ENCODE peak calls at places on chromosomes 6 and 20, in five cellular contexts. One of them, this sample, is unnamed.
A peak's percentile ranks its signal among the peaks of the same experiment; 100 is the strongest.

GRCh38 chr20:9467995-9468394 is 46.4 kb upstream of the LAMP5 start:
- DNase-seq in tibial artery: no peak
- DNase-seq in SW 1271: no peak
- DNase-seq in breast epithelium: no peak
- DNase-seq in activated gamma-delta T cell treated with anti-CD3 and anti-CD28 coated beads, Interleukin-2, amount 50 U/mL, for 16 hours: no peak
- DNase-seq in this sample: no peak

GRCh38 chr20:4730782-4731181 is 9.1 kb downstream of the PRND start:
- DNase-seq in tibial artery: no peak
- DNase-seq in SW 1271: no peak
- DNase-seq in breast epithelium: no peak
- DNase-seq in activated gamma-delta T cell treated with anti-CD3 and anti-CD28 coated beads, Interleukin-2, amount 50 U/mL, for 16 hours: no peak
- DNase-seq in this sample: no peak

GRCh38 chr6:18248698-18249097 is 15.6 kb downstream of the DEK start:
- DNase-seq in tibial artery: no peak
- DNase-seq in SW 1271: no peak
- DNase-seq in breast epithelium: no peak
- DNase-seq in activated gamma-delta T cell treated with anti-CD3 and anti-CD28 coated beads, Interleukin-2, amount 50 U/mL, for 16 hours: no peak
- DNase-seq in this sample: no peak

GRCh38 chr20:57611605-57612311 is 8.5 kb downstream of the ZBP1 start:
- DNase-seq in tibial artery: peak; percentile 55
- DNase-seq in SW 1271: no peak
- DNase-seq in breast epithelium: no peak
- DNase-seq in activated gamma-delta T cell treated with anti-CD3 and anti-CD28 coated beads, Interleukin-2, amount 50 U/mL, for 16 hours: no peak
- DNase-seq in this sample: no peak

GRCh38 chr6:15368873-15369272 is 123.0 kb downstream of the JARID2 start:
- DNase-seq in tibial artery: no peak
- DNase-seq in SW 1271: no peak
- DNase-seq in breast epithelium: no peak
- DNase-seq in activated gamma-delta T cell treated with anti-CD3 and anti-CD28 coated beads, Interleukin-2, amount 50 U/mL, for 16 hours: no peak
- DNase-seq in this sample: no peak

GRCh38 chr6:90197854-90198496 is 98.7 kb downstream of the BACH2 start:
- DNase-seq in tibial artery: no peak
- DNase-seq in SW 1271: no peak
- DNase-seq in breast epithelium: no peak
- DNase-seq in activated gamma-delta T cell treated with anti-CD3 and anti-CD28 coated beads, Interleukin-2, amount 50 U/mL, for 16 hours: no peak
- DNase-seq in this sample: no peak

GRCh38 chr6:105015482-105015881 is 58.6 kb downstream of the LIN28B start:
- DNase-seq in tibial artery: no peak
- DNase-seq in SW 1271: no peak
- DNase-seq in breast epithelium: no peak
- DNase-seq in activated gamma-delta T cell treated with anti-CD3 and anti-CD28 coated beads, Interleukin-2, amount 50 U/mL, for 16 hours: no peak
- DNase-seq in this sample: no peak

GRCh38 chr6:10276888-10277287 is 138.0 kb downstream of the TFAP2A start:
- DNase-seq in tibial artery: no peak
- DNase-seq in SW 1271: no peak
- DNase-seq in breast epithelium: no peak
- DNase-seq in activated gamma-delta T cell treated with anti-CD3 and anti-CD28 coated beads, Interleukin-2, amount 50 U/mL, for 16 hours: no peak
- DNase-seq in this sample: no peak

GRCh38 chr6:132087391-132087790 is 136.2 kb upstream of the CCN2 start:
- DNase-seq in tibial artery: no peak
- DNase-seq in SW 1271: no peak
- DNase-seq in breast epithelium: no peak
- DNase-seq in activated gamma-delta T cell treated with anti-CD3 and anti-CD28 coated beads, Interleukin-2, amount 50 U/mL, for 16 hours: no peak
- DNase-seq in this sample: no peak

GRCh38 chr20:20371133-20371532 is 3.2 kb downstream of the INSM1 start:
- DNase-seq in tibial artery: no peak
- DNase-seq in SW 1271: no peak
- DNase-seq in breast epithelium: no peak
- DNase-seq in activated gamma-delta T cell treated with anti-CD3 and anti-CD28 coated beads, Interleukin-2, amount 50 U/mL, for 16 hours: no peak
- DNase-seq in this sample: no peak

GRCh38 chr20:49775229-49775693 is 37.4 kb upstream of the SLC9A8 start:
- DNase-seq in tibial artery: peak; percentile 68
- DNase-seq in SW 1271: peak; percentile 92
- DNase-seq in breast epithelium: no peak
- DNase-seq in activated gamma-delta T cell treated with anti-CD3 and anti-CD28 coated beads, Interleukin-2, amount 50 U/mL, for 16 hours: no peak
- DNase-seq in this sample: peak; percentile 91

GRCh38 chr6:169976301-169977081 is 225.1 kb downstream of the ERMARD start:
- DNase-seq in tibial artery: peak; percentile 47
- DNase-seq in SW 1271: no peak
- DNase-seq in breast epithelium: peak; percentile 46
- DNase-seq in activated gamma-delta T cell treated with anti-CD3 and anti-CD28 coated beads, Interleukin-2, amount 50 U/mL, for 16 hours: no peak
- DNase-seq in this sample: no peak

GRCh38 chr6:27837636-27838512 is 74.3 kb downstream of the OR2B2 start:
- DNase-seq in tibial artery: peak; percentile 88
- DNase-seq in SW 1271: peak; percentile 99
- DNase-seq in breast epithelium: peak; percentile 72
- DNase-seq in activated gamma-delta T cell treated with anti-CD3 and anti-CD28 coated beads, Interleukin-2, amount 50 U/mL, for 16 hours: peak; percentile 57
- DNase-seq in this sample: peak; percentile 100

GRCh38 chr6:82396964-82397761 is 33.5 kb downstream of the TPBG start:
- DNase-seq in tibial artery: no peak
- DNase-seq in SW 1271: peak; percentile 52
- DNase-seq in breast epithelium: no peak
- DNase-seq in activated gamma-delta T cell treated with anti-CD3 and anti-CD28 coated beads, Interleukin-2, amount 50 U/mL, for 16 hours: no peak
- DNase-seq in this sample: peak; percentile 84

GRCh38 chr6:111746983-111747773 is 126.1 kb downstream of the FYN start:
- DNase-seq in tibial artery: no peak
- DNase-seq in SW 1271: no peak
- DNase-seq in breast epithelium: no peak
- DNase-seq in activated gamma-delta T cell treated with anti-CD3 and anti-CD28 coated beads, Interleukin-2, amount 50 U/mL, for 16 hours: no peak
- DNase-seq in this sample: no peak

GRCh38 chr6:15429146-15430110 is 183.6 kb downstream of the JARID2 start:
- DNase-seq in tibial artery: no peak
- DNase-seq in SW 1271: no peak
- DNase-seq in breast epithelium: no peak
- DNase-seq in activated gamma-delta T cell treated with anti-CD3 and anti-CD28 coated beads, Interleukin-2, amount 50 U/mL, for 16 hours: no peak
- DNase-seq in this sample: no peak

GRCh38 chr6:46102123-46102522 is 27.7 kb upstream of the ENPP4 start:
- DNase-seq in tibial artery: no peak
- DNase-seq in SW 1271: no peak
- DNase-seq in breast epithelium: no peak
- DNase-seq in activated gamma-delta T cell treated with anti-CD3 and anti-CD28 coated beads, Interleukin-2, amount 50 U/mL, for 16 hours: no peak
- DNase-seq in this sample: no peak

GRCh38 chr6:34934516-34934915 is 45.5 kb downstream of the ANKS1A start:
- DNase-seq in tibial artery: peak; percentile 89
- DNase-seq in SW 1271: no peak
- DNase-seq in breast epithelium: peak; percentile 72
- DNase-seq in activated gamma-delta T cell treated with anti-CD3 and anti-CD28 coated beads, Interleukin-2, amount 50 U/mL, for 16 hours: no peak
- DNase-seq in this sample: no peak

GRCh38 chr6:169342655-169343054 is 89.0 kb upstream of the THBS2 start:
- DNase-seq in tibial artery: no peak
- DNase-seq in SW 1271: no peak
- DNase-seq in breast epithelium: no peak
- DNase-seq in activated gamma-delta T cell treated with anti-CD3 and anti-CD28 coated beads, Interleukin-2, amount 50 U/mL, for 16 hours: no peak
- DNase-seq in this sample: no peak

GRCh38 chr6:17865243-17865642 is 122.2 kb downstream of the KIF13A start:
- DNase-seq in tibial artery: no peak
- DNase-seq in SW 1271: peak; percentile 16
- DNase-seq in breast epithelium: peak; percentile 57
- DNase-seq in activated gamma-delta T cell treated with anti-CD3 and anti-CD28 coated beads, Interleukin-2, amount 50 U/mL, for 16 hours: no peak
- DNase-seq in this sample: no peak

GRCh38 chr20:23450877-23451276 is 1.8 kb downstream of the CST11 start:
- DNase-seq in tibial artery: no peak
- DNase-seq in SW 1271: no peak
- DNase-seq in breast epithelium: no peak
- DNase-seq in activated gamma-delta T cell treated with anti-CD3 and anti-CD28 coated beads, Interleukin-2, amount 50 U/mL, for 16 hours: no peak
- DNase-seq in this sample: no peak

GRCh38 chr6:132893772-132894490 is 79.6 kb downstream of the RPS12 start:
- DNase-seq in tibial artery: no peak
- DNase-seq in SW 1271: no peak
- DNase-seq in breast epithelium: no peak
- DNase-seq in activated gamma-delta T cell treated with anti-CD3 and anti-CD28 coated beads, Interleukin-2, amount 50 U/mL, for 16 hours: no peak
- DNase-seq in this sample: no peak

GRCh38 chr20:52064936-52065335 is 126.6 kb downstream of the ZFP64 start:
- DNase-seq in tibial artery: no peak
- DNase-seq in SW 1271: no peak
- DNase-seq in breast epithelium: no peak
- DNase-seq in activated gamma-delta T cell treated with anti-CD3 and anti-CD28 coated beads, Interleukin-2, amount 50 U/mL, for 16 hours: no peak
- DNase-seq in this sample: no peak

GRCh38 chr20:35010405-35011192 is 54.9 kb downstream of the MYH7B start:
- DNase-seq in tibial artery: no peak
- DNase-seq in SW 1271: no peak
- DNase-seq in breast epithelium: no peak
- DNase-seq in activated gamma-delta T cell treated with anti-CD3 and anti-CD28 coated beads, Interleukin-2, amount 50 U/mL, for 16 hours: no peak
- DNase-seq in this sample: no peak

GRCh38 chr6:13445005-13445743 is 42.2 kb downstream of the GFOD1 start:
- DNase-seq in tibial artery: no peak
- DNase-seq in SW 1271: no peak
- DNase-seq in breast epithelium: peak; percentile 63
- DNase-seq in activated gamma-delta T cell treated with anti-CD3 and anti-CD28 coated beads, Interleukin-2, amount 50 U/mL, for 16 hours: no peak
- DNase-seq in this sample: no peak

GRCh38 chr6:51743999-51744398 is 343.4 kb downstream of the PKHD1 start:
- DNase-seq in tibial artery: no peak
- DNase-seq in SW 1271: no peak
- DNase-seq in breast epithelium: no peak
- DNase-seq in activated gamma-delta T cell treated with anti-CD3 and anti-CD28 coated beads, Interleukin-2, amount 50 U/mL, for 16 hours: no peak
- DNase-seq in this sample: no peak

GRCh38 chr6:15881150-15881549 is 218.3 kb upstream of the DTNBP1 start:
- DNase-seq in tibial artery: no peak
- DNase-seq in SW 1271: no peak
- DNase-seq in breast epithelium: no peak
- DNase-seq in activated gamma-delta T cell treated with anti-CD3 and anti-CD28 coated beads, Interleukin-2, amount 50 U/mL, for 16 hours: no peak
- DNase-seq in this sample: no peak

GRCh38 chr6:19994909-19995308 is 157.7 kb downstream of the ID4 start:
- DNase-seq in tibial artery: no peak
- DNase-seq in SW 1271: no peak
- DNase-seq in breast epithelium: no peak
- DNase-seq in activated gamma-delta T cell treated with anti-CD3 and anti-CD28 coated beads, Interleukin-2, amount 50 U/mL, for 16 hours: no peak
- DNase-seq in this sample: no peak

GRCh38 chr20:58160451-58161051 is 67.9 kb downstream of the ANKRD60 start:
- DNase-seq in tibial artery: no peak
- DNase-seq in SW 1271: no peak
- DNase-seq in breast epithelium: no peak
- DNase-seq in activated gamma-delta T cell treated with anti-CD3 and anti-CD28 coated beads, Interleukin-2, amount 50 U/mL, for 16 hours: no peak
- DNase-seq in this sample: no peak

GRCh38 chr20:58714923-58715708 is 22.5 kb downstream of the NPEPL1 start:
- DNase-seq in tibial artery: peak; percentile 52
- DNase-seq in SW 1271: no peak
- DNase-seq in breast epithelium: peak; percentile 42
- DNase-seq in activated gamma-delta T cell treated with anti-CD3 and anti-CD28 coated beads, Interleukin-2, amount 50 U/mL, for 16 hours: no peak
- DNase-seq in this sample: no peak

GRCh38 chr6:143232849-143233248 is 172.2 kb downstream of the AIG1 start:
- DNase-seq in tibial artery: no peak
- DNase-seq in SW 1271: no peak
- DNase-seq in breast epithelium: no peak
- DNase-seq in activated gamma-delta T cell treated with anti-CD3 and anti-CD28 coated beads, Interleukin-2, amount 50 U/mL, for 16 hours: no peak
- DNase-seq in this sample: no peak

GRCh38 chr20:48574383-48574782 is 253.4 kb downstream of the PREX1 start:
- DNase-seq in tibial artery: no peak
- DNase-seq in SW 1271: no peak
- DNase-seq in breast epithelium: no peak
- DNase-seq in activated gamma-delta T cell treated with anti-CD3 and anti-CD28 coated beads, Interleukin-2, amount 50 U/mL, for 16 hours: no peak
- DNase-seq in this sample: no peak

GRCh38 chr6:122789862-122790739 is 1.0 kb downstream of the SMPDL3A start:
- DNase-seq in tibial artery: no peak
- DNase-seq in SW 1271: no peak
- DNase-seq in breast epithelium: no peak
- DNase-seq in activated gamma-delta T cell treated with anti-CD3 and anti-CD28 coated beads, Interleukin-2, amount 50 U/mL, for 16 hours: no peak
- DNase-seq in this sample: peak; percentile 18